ENCODE peak calls at places on chromosomes 12 and 14, in nine cellular contexts. One of them, this sample, is unnamed.

GRCh38 chr14:60381909-60382308 is 104.0 kb downstream of the C14orf39 start:
- DNase-seq in stimulated activated CD8-positive, alpha-beta memory T cell treated with anti-CD3 and anti-CD28 coated beads, Interleukin-7, amount 100 ng/mL, for 4 hours: no peak
- DNase-seq in GM10248: no peak
- DNase-seq in NCI-H460: no peak
- DNase-seq in hypothalamus: no peak
- DNase-seq in pulmonary artery endothelial cell: no peak
- DNase-seq in LoVo: no peak
- DNase-seq in CD8-positive, alpha-beta memory T cell: no peak
- DNase-seq in NCI-H774: no peak
- DNase-seq in this sample: no peak

GRCh38 chr14:87888136-87888999 is 104.6 kb downstream of the GALC start:
- DNase-seq in stimulated activated CD8-positive, alpha-beta memory T cell treated with anti-CD3 and anti-CD28 coated beads, Interleukin-7, amount 100 ng/mL, for 4 hours: no peak
- DNase-seq in GM10248: no peak
- DNase-seq in NCI-H460: peak
- DNase-seq in hypothalamus: no peak
- DNase-seq in pulmonary artery endothelial cell: no peak
- DNase-seq in LoVo: peak
- DNase-seq in CD8-positive, alpha-beta memory T cell: no peak
- DNase-seq in NCI-H774: no peak
- DNase-seq in this sample: no peak

GRCh38 chr14:78946949-78947348 is 776.8 kb downstream of the NRXN3 start:
- DNase-seq in stimulated activated CD8-positive, alpha-beta memory T cell treated with anti-CD3 and anti-CD28 coated beads, Interleukin-7, amount 100 ng/mL, for 4 hours: no peak
- DNase-seq in GM10248: no peak
- DNase-seq in NCI-H460: no peak
- DNase-seq in hypothalamus: no peak
- DNase-seq in pulmonary artery endothelial cell: no peak
- DNase-seq in LoVo: no peak
- DNase-seq in CD8-positive, alpha-beta memory T cell: no peak
- DNase-seq in NCI-H774: no peak
- DNase-seq in this sample: no peak

GRCh38 chr14:99427632-99428315 is 52.9 kb downstream of the SETD3 start:
- DNase-seq in stimulated activated CD8-positive, alpha-beta memory T cell treated with anti-CD3 and anti-CD28 coated beads, Interleukin-7, amount 100 ng/mL, for 4 hours: no peak
- DNase-seq in GM10248: no peak
- DNase-seq in NCI-H460: no peak
- DNase-seq in hypothalamus: no peak
- DNase-seq in pulmonary artery endothelial cell: no peak
- DNase-seq in LoVo: no peak
- DNase-seq in CD8-positive, alpha-beta memory T cell: no peak
- DNase-seq in NCI-H774: no peak
- DNase-seq in this sample: no peak

GRCh38 chr12:30796891-30797371 is 42.2 kb upstream of the CAPRIN2 start:
- DNase-seq in stimulated activated CD8-positive, alpha-beta memory T cell treated with anti-CD3 and anti-CD28 coated beads, Interleukin-7, amount 100 ng/mL, for 4 hours: no peak
- DNase-seq in GM10248: no peak
- DNase-seq in NCI-H460: no peak
- DNase-seq in hypothalamus: no peak
- DNase-seq in pulmonary artery endothelial cell: no peak
- DNase-seq in LoVo: peak
- DNase-seq in CD8-positive, alpha-beta memory T cell: peak
- DNase-seq in NCI-H774: no peak
- DNase-seq in this sample: no peak

GRCh38 chr14:42229976-42230375 is 623.3 kb downstream of the LRFN5 start:
- DNase-seq in stimulated activated CD8-positive, alpha-beta memory T cell treated with anti-CD3 and anti-CD28 coated beads, Interleukin-7, amount 100 ng/mL, for 4 hours: no peak
- DNase-seq in GM10248: no peak
- DNase-seq in NCI-H460: no peak
- DNase-seq in hypothalamus: no peak
- DNase-seq in pulmonary artery endothelial cell: no peak
- DNase-seq in LoVo: no peak
- DNase-seq in CD8-positive, alpha-beta memory T cell: no peak
- DNase-seq in NCI-H774: no peak
- DNase-seq in this sample: no peak

GRCh38 chr12:62600038-62600437 is 133.4 kb downstream of the MON2 start:
- DNase-seq in stimulated activated CD8-positive, alpha-beta memory T cell treated with anti-CD3 and anti-CD28 coated beads, Interleukin-7, amount 100 ng/mL, for 4 hours: no peak
- DNase-seq in GM10248: no peak
- DNase-seq in NCI-H460: no peak
- DNase-seq in hypothalamus: no peak
- DNase-seq in pulmonary artery endothelial cell: no peak
- DNase-seq in LoVo: no peak
- DNase-seq in CD8-positive, alpha-beta memory T cell: no peak
- DNase-seq in NCI-H774: no peak
- DNase-seq in this sample: no peak

GRCh38 chr12:99372257-99372933 is 275.2 kb upstream of the GARIN6 start:
- DNase-seq in stimulated activated CD8-positive, alpha-beta memory T cell treated with anti-CD3 and anti-CD28 coated beads, Interleukin-7, amount 100 ng/mL, for 4 hours: no peak
- DNase-seq in GM10248: no peak
- DNase-seq in NCI-H460: no peak
- DNase-seq in hypothalamus: no peak
- DNase-seq in pulmonary artery endothelial cell: no peak
- DNase-seq in LoVo: no peak
- DNase-seq in CD8-positive, alpha-beta memory T cell: no peak
- DNase-seq in NCI-H774: no peak
- DNase-seq in this sample: no peak

GRCh38 chr12:110247340-110248095 is 33.5 kb upstream of the ATP2A2 start:
- DNase-seq in stimulated activated CD8-positive, alpha-beta memory T cell treated with anti-CD3 and anti-CD28 coated beads, Interleukin-7, amount 100 ng/mL, for 4 hours: no peak
- DNase-seq in GM10248: no peak
- DNase-seq in NCI-H460: no peak
- DNase-seq in hypothalamus: no peak
- DNase-seq in pulmonary artery endothelial cell: no peak
- DNase-seq in LoVo: peak
- DNase-seq in CD8-positive, alpha-beta memory T cell: no peak
- DNase-seq in NCI-H774: no peak
- DNase-seq in this sample: peak

GRCh38 chr12:25859976-25860375 is 98.5 kb upstream of the RASSF8 start:
- DNase-seq in stimulated activated CD8-positive, alpha-beta memory T cell treated with anti-CD3 and anti-CD28 coated beads, Interleukin-7, amount 100 ng/mL, for 4 hours: no peak
- DNase-seq in GM10248: no peak
- DNase-seq in NCI-H460: no peak
- DNase-seq in hypothalamus: no peak
- DNase-seq in pulmonary artery endothelial cell: no peak
- DNase-seq in LoVo: no peak
- DNase-seq in CD8-positive, alpha-beta memory T cell: peak
- DNase-seq in NCI-H774: no peak
- DNase-seq in this sample: peak

GRCh38 chr12:107393043-107393725 is 292.4 kb upstream of the PWP1 start:
- DNase-seq in stimulated activated CD8-positive, alpha-beta memory T cell treated with anti-CD3 and anti-CD28 coated beads, Interleukin-7, amount 100 ng/mL, for 4 hours: no peak
- DNase-seq in GM10248: no peak
- DNase-seq in NCI-H460: no peak
- DNase-seq in hypothalamus: no peak
- DNase-seq in pulmonary artery endothelial cell: no peak
- DNase-seq in LoVo: no peak
- DNase-seq in CD8-positive, alpha-beta memory T cell: peak
- DNase-seq in NCI-H774: no peak
- DNase-seq in this sample: no peak

GRCh38 chr14:90627478-90627877 is 188.8 kb downstream of the TTC7B start:
- DNase-seq in stimulated activated CD8-positive, alpha-beta memory T cell treated with anti-CD3 and anti-CD28 coated beads, Interleukin-7, amount 100 ng/mL, for 4 hours: no peak
- DNase-seq in GM10248: no peak
- DNase-seq in NCI-H460: no peak
- DNase-seq in hypothalamus: no peak
- DNase-seq in pulmonary artery endothelial cell: no peak
- DNase-seq in LoVo: no peak
- DNase-seq in CD8-positive, alpha-beta memory T cell: no peak
- DNase-seq in NCI-H774: no peak
- DNase-seq in this sample: no peak

GRCh38 chr14:56057071-56057865 is 60.9 kb upstream of the PELI2 start:
- DNase-seq in stimulated activated CD8-positive, alpha-beta memory T cell treated with anti-CD3 and anti-CD28 coated beads, Interleukin-7, amount 100 ng/mL, for 4 hours: no peak
- DNase-seq in GM10248: no peak
- DNase-seq in NCI-H460: no peak
- DNase-seq in hypothalamus: no peak
- DNase-seq in pulmonary artery endothelial cell: no peak
- DNase-seq in LoVo: no peak
- DNase-seq in CD8-positive, alpha-beta memory T cell: no peak
- DNase-seq in NCI-H774: peak
- DNase-seq in this sample: no peak

GRCh38 chr14:56358265-56358664 is 221.3 kb upstream of the TMEM260 start:
- DNase-seq in stimulated activated CD8-positive, alpha-beta memory T cell treated with anti-CD3 and anti-CD28 coated beads, Interleukin-7, amount 100 ng/mL, for 4 hours: no peak
- DNase-seq in GM10248: no peak
- DNase-seq in NCI-H460: no peak
- DNase-seq in hypothalamus: no peak
- DNase-seq in pulmonary artery endothelial cell: no peak
- DNase-seq in LoVo: no peak
- DNase-seq in CD8-positive, alpha-beta memory T cell: no peak
- DNase-seq in NCI-H774: no peak
- DNase-seq in this sample: no peak

GRCh38 chr14:38578278-38578681 is 322.4 kb upstream of the CLEC14A start:
- DNase-seq in stimulated activated CD8-positive, alpha-beta memory T cell treated with anti-CD3 and anti-CD28 coated beads, Interleukin-7, amount 100 ng/mL, for 4 hours: no peak
- DNase-seq in GM10248: no peak
- DNase-seq in NCI-H460: no peak
- DNase-seq in hypothalamus: no peak
- DNase-seq in pulmonary artery endothelial cell: no peak
- DNase-seq in LoVo: no peak
- DNase-seq in CD8-positive, alpha-beta memory T cell: no peak
- DNase-seq in NCI-H774: no peak
- DNase-seq in this sample: no peak

GRCh38 chr12:100718212-100718611 is 76.4 kb upstream of the ANO4 start:
- DNase-seq in stimulated activated CD8-positive, alpha-beta memory T cell treated with anti-CD3 and anti-CD28 coated beads, Interleukin-7, amount 100 ng/mL, for 4 hours: no peak
- DNase-seq in GM10248: no peak
- DNase-seq in NCI-H460: no peak
- DNase-seq in hypothalamus: no peak
- DNase-seq in pulmonary artery endothelial cell: no peak
- DNase-seq in LoVo: no peak
- DNase-seq in CD8-positive, alpha-beta memory T cell: no peak
- DNase-seq in NCI-H774: no peak
- DNase-seq in this sample: no peak

GRCh38 chr12:123471374-123472068 is 13.6 kb downstream of the SNRNP35 start:
- DNase-seq in stimulated activated CD8-positive, alpha-beta memory T cell treated with anti-CD3 and anti-CD28 coated beads, Interleukin-7, amount 100 ng/mL, for 4 hours: no peak
- DNase-seq in GM10248: no peak
- DNase-seq in NCI-H460: no peak
- DNase-seq in hypothalamus: no peak
- DNase-seq in pulmonary artery endothelial cell: no peak
- DNase-seq in LoVo: no peak
- DNase-seq in CD8-positive, alpha-beta memory T cell: no peak
- DNase-seq in NCI-H774: no peak
- DNase-seq in this sample: no peak

GRCh38 chr14:92686763-92687427 is 61.5 kb downstream of the LGMN start:
- DNase-seq in stimulated activated CD8-positive, alpha-beta memory T cell treated with anti-CD3 and anti-CD28 coated beads, Interleukin-7, amount 100 ng/mL, for 4 hours: peak
- DNase-seq in GM10248: peak
- DNase-seq in NCI-H460: peak
- DNase-seq in hypothalamus: peak
- DNase-seq in pulmonary artery endothelial cell: no peak
- DNase-seq in LoVo: peak
- DNase-seq in CD8-positive, alpha-beta memory T cell: peak
- DNase-seq in NCI-H774: peak
- DNase-seq in this sample: no peak

GRCh38 chr12:46224401-46224800 is 44.4 kb downstream of the SLC38A1 start:
- DNase-seq in stimulated activated CD8-positive, alpha-beta memory T cell treated with anti-CD3 and anti-CD28 coated beads, Interleukin-7, amount 100 ng/mL, for 4 hours: no peak
- DNase-seq in GM10248: no peak
- DNase-seq in NCI-H460: no peak
- DNase-seq in hypothalamus: no peak
- DNase-seq in pulmonary artery endothelial cell: no peak
- DNase-seq in LoVo: no peak
- DNase-seq in CD8-positive, alpha-beta memory T cell: no peak
- DNase-seq in NCI-H774: no peak
- DNase-seq in this sample: no peak

GRCh38 chr12:13691598-13691997 is 289.8 kb downstream of the GRIN2B start:
- DNase-seq in stimulated activated CD8-positive, alpha-beta memory T cell treated with anti-CD3 and anti-CD28 coated beads, Interleukin-7, amount 100 ng/mL, for 4 hours: no peak
- DNase-seq in GM10248: no peak
- DNase-seq in NCI-H460: no peak
- DNase-seq in hypothalamus: no peak
- DNase-seq in pulmonary artery endothelial cell: no peak
- DNase-seq in LoVo: no peak
- DNase-seq in CD8-positive, alpha-beta memory T cell: no peak
- DNase-seq in NCI-H774: no peak
- DNase-seq in this sample: no peak

GRCh38 chr12:56028511-56029165 is 7.8 kb downstream of the IKZF4 start:
- DNase-seq in stimulated activated CD8-positive, alpha-beta memory T cell treated with anti-CD3 and anti-CD28 coated beads, Interleukin-7, amount 100 ng/mL, for 4 hours: no peak
- DNase-seq in GM10248: no peak
- DNase-seq in NCI-H460: no peak
- DNase-seq in hypothalamus: no peak
- DNase-seq in pulmonary artery endothelial cell: no peak
- DNase-seq in LoVo: no peak
- DNase-seq in CD8-positive, alpha-beta memory T cell: no peak
- DNase-seq in NCI-H774: no peak
- DNase-seq in this sample: no peak

GRCh38 chr12:11822071-11822818 is 172.8 kb downstream of the ETV6 start:
- DNase-seq in stimulated activated CD8-positive, alpha-beta memory T cell treated with anti-CD3 and anti-CD28 coated beads, Interleukin-7, amount 100 ng/mL, for 4 hours: peak
- DNase-seq in GM10248: peak
- DNase-seq in NCI-H460: no peak
- DNase-seq in hypothalamus: no peak
- DNase-seq in pulmonary artery endothelial cell: peak
- DNase-seq in LoVo: no peak
- DNase-seq in CD8-positive, alpha-beta memory T cell: peak
- DNase-seq in NCI-H774: no peak
- DNase-seq in this sample: no peak

GRCh38 chr12:96989916-96990315 is 82.9 kb downstream of the NEDD1 start:
- DNase-seq in stimulated activated CD8-positive, alpha-beta memory T cell treated with anti-CD3 and anti-CD28 coated beads, Interleukin-7, amount 100 ng/mL, for 4 hours: no peak
- DNase-seq in GM10248: no peak
- DNase-seq in NCI-H460: no peak
- DNase-seq in hypothalamus: no peak
- DNase-seq in pulmonary artery endothelial cell: no peak
- DNase-seq in LoVo: peak
- DNase-seq in CD8-positive, alpha-beta memory T cell: no peak
- DNase-seq in NCI-H774: peak
- DNase-seq in this sample: no peak

GRCh38 chr12:19421503-19422282 is 17.6 kb upstream of the AEBP2 start:
- DNase-seq in stimulated activated CD8-positive, alpha-beta memory T cell treated with anti-CD3 and anti-CD28 coated beads, Interleukin-7, amount 100 ng/mL, for 4 hours: no peak
- DNase-seq in GM10248: no peak
- DNase-seq in NCI-H460: no peak
- DNase-seq in hypothalamus: no peak
- DNase-seq in pulmonary artery endothelial cell: no peak
- DNase-seq in LoVo: no peak
- DNase-seq in CD8-positive, alpha-beta memory T cell: no peak
- DNase-seq in NCI-H774: no peak
- DNase-seq in this sample: no peak

GRCh38 chr12:55641595-55641994 is 4.9 kb downstream of the OR10P1 start:
- DNase-seq in stimulated activated CD8-positive, alpha-beta memory T cell treated with anti-CD3 and anti-CD28 coated beads, Interleukin-7, amount 100 ng/mL, for 4 hours: no peak
- DNase-seq in GM10248: no peak
- DNase-seq in NCI-H460: no peak
- DNase-seq in hypothalamus: no peak
- DNase-seq in pulmonary artery endothelial cell: no peak
- DNase-seq in LoVo: no peak
- DNase-seq in CD8-positive, alpha-beta memory T cell: no peak
- DNase-seq in NCI-H774: no peak
- DNase-seq in this sample: no peak

GRCh38 chr12:103392722-103393121 is 103.0 kb downstream of the C12orf42 start:
- DNase-seq in stimulated activated CD8-positive, alpha-beta memory T cell treated with anti-CD3 and anti-CD28 coated beads, Interleukin-7, amount 100 ng/mL, for 4 hours: no peak
- DNase-seq in GM10248: peak
- DNase-seq in NCI-H460: no peak
- DNase-seq in hypothalamus: no peak
- DNase-seq in pulmonary artery endothelial cell: no peak
- DNase-seq in LoVo: no peak
- DNase-seq in CD8-positive, alpha-beta memory T cell: no peak
- DNase-seq in NCI-H774: no peak
- DNase-seq in this sample: no peak

GRCh38 chr12:30806989-30807694 is 52.4 kb upstream of the CAPRIN2 start:
- DNase-seq in stimulated activated CD8-positive, alpha-beta memory T cell treated with anti-CD3 and anti-CD28 coated beads, Interleukin-7, amount 100 ng/mL, for 4 hours: no peak
- DNase-seq in GM10248: no peak
- DNase-seq in NCI-H460: peak
- DNase-seq in hypothalamus: no peak
- DNase-seq in pulmonary artery endothelial cell: no peak
- DNase-seq in LoVo: peak
- DNase-seq in CD8-positive, alpha-beta memory T cell: peak
- DNase-seq in NCI-H774: peak
- DNase-seq in this sample: no peak

GRCh38 chr12:131552167-131552863 is 158.6 kb upstream of the SFSWAP start:
- DNase-seq in stimulated activated CD8-positive, alpha-beta memory T cell treated with anti-CD3 and anti-CD28 coated beads, Interleukin-7, amount 100 ng/mL, for 4 hours: no peak
- DNase-seq in GM10248: no peak
- DNase-seq in NCI-H460: no peak
- DNase-seq in hypothalamus: no peak
- DNase-seq in pulmonary artery endothelial cell: no peak
- DNase-seq in LoVo: no peak
- DNase-seq in CD8-positive, alpha-beta memory T cell: no peak
- DNase-seq in NCI-H774: no peak
- DNase-seq in this sample: no peak